ENCODE peak calls at places on chromosomes 6 and 20, in nine cellular contexts. Y, O, R, E, A, P, Z, S and U are unnamed samples.

GRCh38 chr20:58146081-58146734 is 82.2 kb downstream of the ANKRD60 start:
- DNase-seq in O (no peak), P (peak; percentile 45), A (no peak), S (no peak), E (no peak), Y (no peak), R (no peak), Z (no peak), U (no peak)

GRCh38 chr6:90895299-90896164 is 308.7 kb upstream of the MAP3K7 start:
- DNase-seq in S (no peak), Y (no peak), R (no peak), A (no peak), P (no peak), E (no peak), Z (no peak), O (no peak), U (no peak)

GRCh38 chr6:111564482-111564945 is 41.2 kb downstream of the TRAF3IP2 start:
- DNase-seq in R (no peak), S (no peak), Y (no peak), A (no peak), O (peak; percentile 88), Z (peak; percentile 74), P (no peak), E (peak; percentile 29), U (peak; percentile 78)

GRCh38 chr6:131470549-131470948 is 102.5 kb upstream of the ARG1 start:
- DNase-seq in A (no peak), R (no peak), E (no peak), P (no peak), O (no peak), Y (no peak), S (no peak), Z (no peak), U (no peak)

GRCh38 chr6:88513920-88514319 is 347.8 kb upstream of the CNR1 start:
- DNase-seq in O (no peak), P (no peak), S (no peak), Y (no peak), A (peak; percentile 33), Z (no peak), R (no peak), E (no peak), U (no peak)

GRCh38 chr6:24658573-24659511 is 7.9 kb downstream of the TDP2 start:
- DNase-seq in S (peak; percentile 71), Y (peak; percentile 16), O (peak; percentile 94), A (no peak), P (no peak), E (peak; percentile 79), R (peak; percentile 62), Z (peak; percentile 90), U (peak; percentile 76)

GRCh38 chr6:9484091-9484490 is 930.8 kb downstream of the TFAP2A start:
- DNase-seq in O (peak; percentile 61), Z (no peak), S (no peak), Y (no peak), P (no peak), E (peak; percentile 42), A (no peak), R (no peak), U (peak; percentile 70)

GRCh38 chr6:111565316-111566221 is 40.1 kb downstream of the TRAF3IP2 start:
- DNase-seq in O (no peak), A (peak; percentile 86), R (no peak), E (no peak), Z (no peak), S (no peak), Y (no peak), P (no peak), U (no peak)

GRCh38 chr6:47335456-47335855 is 25.8 kb upstream of the TNFRSF21 start:
- DNase-seq in Z (no peak), O (no peak), Y (no peak), E (no peak), S (no peak), R (no peak), A (peak; percentile 84), P (no peak), U (no peak)

GRCh38 chr6:24933868-24934401 is 1.8 kb downstream of the RIPOR2 start:
- DNase-seq in Y (no peak), S (no peak), Z (no peak), E (peak; percentile 34), P (no peak), R (no peak), A (peak; percentile 80), O (peak; percentile 18), U (no peak)

GRCh38 chr6:120354452-120355098 is 979.7 kb downstream of the TBC1D32 start:
- DNase-seq in Y (no peak), A (no peak), O (peak; percentile 69), E (no peak), R (no peak), P (no peak), S (no peak), Z (no peak), U (no peak)

GRCh38 chr6:167828325-167828956 is 1.7 kb downstream of the AFDN start:
- DNase-seq in R (no peak), Y (no peak), S (no peak), O (no peak), A (peak; percentile 7), P (no peak), Z (no peak), E (no peak), U (no peak)

GRCh38 chr6:75932067-75932466 is 140.4 kb downstream of the IMPG1 start:
- DNase-seq in P (no peak), E (peak; percentile 44), Y (no peak), R (no peak), Z (peak; percentile 4), A (peak; percentile 12), O (peak; percentile 16), S (no peak), U (peak; percentile 5)

GRCh38 chr6:22952076-22952475 is 382.7 kb downstream of the HDGFL1 start:
- DNase-seq in A (no peak), R (no peak), Y (no peak), P (no peak), S (no peak), O (no peak), Z (peak; percentile 21), E (no peak), U (peak; percentile 25)

GRCh38 chr6:22956029-22956715 is 386.8 kb downstream of the HDGFL1 start:
- DNase-seq in Z (no peak), A (no peak), Y (no peak), P (no peak), S (no peak), R (no peak), O (no peak), E (no peak), U (no peak)

GRCh38 chr6:22959571-22959970 is 390.2 kb downstream of the HDGFL1 start:
- DNase-seq in E (no peak), Y (no peak), P (no peak), R (no peak), O (no peak), A (no peak), Z (no peak), S (no peak), U (no peak)

GRCh38 chr6:22958677-22959076 is 389.3 kb downstream of the HDGFL1 start:
- DNase-seq in S (no peak), P (no peak), Y (no peak), O (no peak), E (no peak), Z (no peak), R (no peak), A (no peak), U (no peak)

GRCh38 chr6:22954749-22955385 is 385.5 kb downstream of the HDGFL1 start:
- DNase-seq in P (no peak), Z (peak; percentile 49), S (no peak), Y (no peak), E (peak; percentile 6), A (no peak), R (no peak), O (peak; percentile 6), U (no peak)
- H3K4me3 ChIP-seq in P (no peak overlapping the region), Z (peak overlapping the region; percentile 35), S (peak overlapping the region; percentile 23), Y (no peak overlapping the region), E (no peak overlapping the region), A (no peak overlapping the region), R (no peak overlapping the region), O (no peak overlapping the region), U (no peak overlapping the region)

GRCh38 chr6:35512740-35513139 is at the start of gene TULP1:
- DNase-seq in P (no peak), E (no peak), R (no peak), Y (no peak), O (no peak), Z (no peak), A (no peak), S (no peak), U (no peak)

GRCh38 chr6:35516712-35517111 is 4.0 kb upstream of the TULP1 start:
- DNase-seq in P (no peak), Y (no peak), E (no peak), R (no peak), A (no peak), S (no peak), O (no peak), Z (no peak), U (no peak)

GRCh38 chr6:35511183-35511941 is 1.3 kb downstream of the TULP1 start:
- DNase-seq in O (no peak), R (no peak), E (no peak), S (no peak), A (no peak), Y (no peak), P (no peak), Z (no peak), U (no peak)

GRCh38 chr6:35511980-35512379 is 716 bp downstream of the TULP1 start:
- DNase-seq in A (no peak), P (no peak), E (no peak), O (no peak), Y (no peak), Z (no peak), S (no peak), R (no peak), U (no peak)

DNA sequence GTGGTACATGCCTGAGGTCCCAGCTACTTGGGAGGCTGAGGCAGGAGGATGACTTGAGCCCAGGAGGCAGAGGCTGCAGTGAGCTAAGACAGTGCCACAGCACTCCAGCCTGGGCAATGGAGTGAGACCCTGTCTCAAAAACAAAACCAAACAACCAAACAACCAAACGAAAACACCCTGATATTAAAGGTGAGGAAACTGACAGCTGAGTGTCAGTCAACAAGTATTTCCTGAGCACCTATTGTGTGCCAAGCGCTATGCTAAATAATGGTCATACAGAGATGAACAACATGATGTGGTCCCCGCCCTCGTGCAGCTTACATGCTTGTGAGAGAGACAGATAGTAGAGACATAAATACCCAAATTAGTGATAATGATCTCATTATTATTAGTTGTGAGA is 1.9 kb upstream of the TULP1 start:
- DNase-seq in O (no peak), Y (no peak), P (no peak), E (no peak), S (no peak), A (no peak), R (no peak), Z (no peak), U (no peak)
- TF ChIP-seq CTCF in O (no peak), Y (no peak), P (no peak), E (no peak), S (no peak), A (no peak), R (no peak), Z (no peak), U (no peak)

GRCh38 chr6:3347826-3348225 is 89.1 kb downstream of the PSMG4 start:
- DNase-seq in R (no peak), P (no peak), A (no peak), S (no peak), O (no peak), Y (no peak), E (no peak), Z (no peak), U (no peak)
- H3K4me3 ChIP-seq in R (no peak overlapping the region), P (no peak overlapping the region), A (no peak overlapping the region), S (no peak overlapping the region), O (no peak overlapping the region), Y (no peak overlapping the region), E (no peak overlapping the region), Z (no peak overlapping the region), U (no peak overlapping the region)

GRCh38 chr6:151661928-151662327 is 145.6 kb upstream of the ESR1 start:
- DNase-seq in Z (no peak), E (no peak), A (peak; percentile 8), R (no peak), Y (no peak), P (no peak), O (no peak), S (no peak), U (no peak)
- TF ChIP-seq CTCF in Z (peak; percentile 13), E (peak; percentile 33), A (peak; percentile 63), R (peak; percentile 31), Y (no peak), P (no peak), O (no peak), S (peak; percentile 12), U (peak; percentile 7)